ENCODE peak calls at places on chromosomes 6 and 20, in ten cellular contexts. J is CD8-positive, alpha-beta memory T cell; N is sigmoid colon; Q is aorta; F is IMR-90; L is Peyer's patch; Y is CD4-positive, alpha-beta T cell; H is SK-N-SH; U is left lung; I is cardiac muscle cell. O is an unnamed sample.

GRCh38 chr6:41638002-41638800 is at the start of gene MDFI:
- DNase-seq in Q (no peak), Y (no peak), L (no peak), F (no peak), J (no peak), I (peak; percentile 73), U (no peak), N (no peak), H (peak; percentile 87), O (peak; percentile 89)

GRCh38 chr20:61951695-61952533 is 113.8 kb downstream of the TAF4 start:
- DNase-seq in H (no peak), N (peak; percentile 46), L (no peak), Q (no peak), Y (no peak), F (peak; percentile 28), J (no peak), U (peak; percentile 70), I (peak; percentile 12), O (no peak)

GRCh38 chr20:58546312-58546711 is 31.1 kb upstream of the APCDD1L start:
- DNase-seq in J (no peak), L (no peak), I (no peak), U (no peak), N (no peak), Y (no peak), H (no peak), F (no peak), Q (no peak), O (no peak)

GRCh38 chr20:1854246-1854645 is 41.0 kb upstream of the SIRPA start:
- DNase-seq in F (no peak), N (no peak), Y (no peak), U (no peak), Q (no peak), J (no peak), L (no peak), H (no peak), I (no peak), O (no peak)

GRCh38 chr6:33699739-33700138 is 11.8 kb downstream of the UQCC2 start:
- DNase-seq in H (no peak), N (no peak), J (no peak), U (no peak), F (no peak), Q (no peak), I (no peak), L (no peak), Y (no peak), O (no peak)

GRCh38 chr6:135832186-135832585 is 19.3 kb upstream of the PDE7B start:
- DNase-seq in I (no peak), U (no peak), H (no peak), N (no peak), J (no peak), L (no peak), Q (no peak), Y (no peak), F (no peak), O (peak; percentile 75)

GRCh38 chr6:20319520-20320357 is 81.9 kb upstream of the E2F3 start:
- DNase-seq in Q (peak; percentile 77), H (no peak), Y (peak; percentile 69), N (no peak), F (no peak), I (no peak), L (peak; percentile 91), U (peak; percentile 86), J (peak; percentile 62), O (no peak)

GRCh38 chr6:82205793-82206425 is 41.6 kb downstream of the IBTK start:
- DNase-seq in H (peak; percentile 38), Y (no peak), L (no peak), I (peak; percentile 69), N (no peak), Q (no peak), J (no peak), F (peak; percentile 15), U (no peak), O (peak; percentile 62)

GRCh38 chr20:3126527-3126859 is 33.2 kb downstream of the FASTKD5 start:
- DNase-seq in U (no peak), Q (no peak), F (no peak), J (no peak), I (no peak), H (no peak), L (no peak), N (no peak), Y (no peak), O (no peak)

GRCh38 chr20:3119044-3119443 is 34.5 kb upstream of the AVP start:
- DNase-seq in Q (no peak), N (no peak), H (no peak), F (no peak), J (no peak), U (no peak), L (no peak), Y (no peak), I (peak; percentile 29), O (no peak)

GRCh38 chr20:3121955-3122610 is 37.6 kb upstream of the AVP start:
- DNase-seq in L (no peak), J (no peak), F (no peak), I (no peak), U (no peak), N (peak; percentile 30), Q (no peak), Y (no peak), H (no peak), O (no peak)

GRCh38 chr20:3121271-3121911 is 36.9 kb upstream of the AVP start:
- DNase-seq in L (no peak), Y (peak; percentile 23), Q (no peak), J (no peak), F (no peak), U (no peak), H (no peak), N (peak; percentile 40), I (no peak), O (no peak)

DNA sequence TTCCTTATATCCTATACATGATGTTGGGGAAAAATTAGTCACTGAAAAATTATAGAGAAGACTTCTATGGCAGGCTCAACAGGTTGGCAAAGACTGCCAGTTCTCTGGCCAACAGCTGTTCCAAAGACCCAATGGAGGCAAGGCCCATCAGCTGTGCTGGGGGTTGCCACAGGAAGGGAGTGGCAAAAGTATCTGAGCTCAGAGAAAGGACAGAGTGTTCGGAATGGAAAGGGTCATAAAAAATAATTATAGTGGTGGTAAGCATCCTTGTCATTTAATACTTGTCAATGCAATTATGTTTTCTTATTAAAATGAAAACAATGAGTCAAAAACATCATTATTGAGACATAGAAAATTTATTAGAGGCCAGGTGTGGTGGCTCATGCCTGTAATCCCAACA is 36.1 kb downstream of the FASTKD5 start:
- DNase-seq in N (peak; percentile 30), L (no peak), F (no peak), Q (no peak), Y (no peak), J (no peak), H (no peak), I (no peak), U (no peak), O (no peak)
- H3K9me3 ChIP-seq in N (no peaks in the 10 kb centered on the region), L (no peaks in the 10 kb centered on the region), F (no peaks in the 10 kb centered on the region), Q (no peaks in the 10 kb centered on the region), Y (no peaks in the 10 kb centered on the region), J (no peaks in the 10 kb centered on the region), H (no peaks in the 10 kb centered on the region), I (no peaks in the 10 kb centered on the region), U (no peaks in the 10 kb centered on the region), O (peaks cover 7% of the 10 kb centered on the region)

DNA sequence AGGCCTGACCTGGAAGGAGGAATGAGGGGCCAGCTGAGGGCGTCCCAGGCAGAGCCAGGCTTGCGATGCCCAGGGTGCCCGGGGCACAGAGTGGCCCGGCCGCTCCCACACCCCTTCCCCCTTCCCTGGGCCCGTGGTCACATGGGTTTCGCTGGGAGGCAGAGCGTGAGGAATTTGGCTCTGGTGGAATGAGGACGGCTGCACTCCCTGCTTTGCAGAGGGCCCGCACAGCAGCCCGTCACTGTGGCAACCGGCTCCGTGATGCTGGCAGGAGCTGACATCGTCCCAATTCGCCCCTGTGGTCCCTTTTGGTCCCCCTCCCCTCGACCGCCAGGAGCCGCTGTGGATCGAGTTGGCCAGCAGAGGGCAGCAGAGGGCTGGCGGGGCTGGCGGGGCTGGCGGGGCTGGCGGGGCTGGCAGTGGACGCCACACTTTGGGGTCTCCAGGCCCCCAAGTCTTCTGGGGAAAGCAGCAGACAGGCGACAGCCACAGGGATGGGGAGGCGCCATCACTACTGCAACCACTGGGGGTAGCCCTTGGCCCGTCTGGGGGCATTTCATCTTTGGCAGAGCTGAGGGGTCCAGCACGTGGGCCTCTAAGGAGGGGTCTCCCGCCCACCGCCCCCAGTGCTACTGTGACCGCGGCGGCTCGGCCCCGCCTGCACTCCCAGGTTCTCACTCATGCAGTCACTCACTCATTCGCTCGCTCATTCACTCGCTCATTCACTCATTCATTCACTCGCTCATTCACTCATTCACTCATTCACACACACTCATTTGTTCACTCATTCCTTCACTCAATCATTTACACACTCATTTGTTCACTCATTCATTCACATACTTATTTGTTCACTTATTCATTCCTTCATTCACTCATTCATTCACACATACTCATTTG is 49.7 kb upstream of the BHLHE23 start:
- DNase-seq in J (peak; percentile 17), I (peak; percentile 31), H (peak; percentile 89), N (peak; percentile 63), U (peak; percentile 79), L (peak; percentile 46), F (no peak), Y (peak; percentile 27), Q (peak; percentile 52), O (peak; percentile 62)
- H3K27me3 ChIP-seq in J (peaks cover 7% of the 10 kb centered on the region), I (peaks cover 21% of the 10 kb centered on the region), H (peaks cover 9% of the 10 kb centered on the region), N (peaks cover 38% of the 10 kb centered on the region), U (peaks cover 83% of the 10 kb centered on the region), L (no peaks in the 10 kb centered on the region), F (peaks cover 32% of the 10 kb centered on the region), Y (peaks cover 16% of the 10 kb centered on the region), Q (no peaks in the 10 kb centered on the region), O (no peaks in the 10 kb centered on the region)

DNA sequence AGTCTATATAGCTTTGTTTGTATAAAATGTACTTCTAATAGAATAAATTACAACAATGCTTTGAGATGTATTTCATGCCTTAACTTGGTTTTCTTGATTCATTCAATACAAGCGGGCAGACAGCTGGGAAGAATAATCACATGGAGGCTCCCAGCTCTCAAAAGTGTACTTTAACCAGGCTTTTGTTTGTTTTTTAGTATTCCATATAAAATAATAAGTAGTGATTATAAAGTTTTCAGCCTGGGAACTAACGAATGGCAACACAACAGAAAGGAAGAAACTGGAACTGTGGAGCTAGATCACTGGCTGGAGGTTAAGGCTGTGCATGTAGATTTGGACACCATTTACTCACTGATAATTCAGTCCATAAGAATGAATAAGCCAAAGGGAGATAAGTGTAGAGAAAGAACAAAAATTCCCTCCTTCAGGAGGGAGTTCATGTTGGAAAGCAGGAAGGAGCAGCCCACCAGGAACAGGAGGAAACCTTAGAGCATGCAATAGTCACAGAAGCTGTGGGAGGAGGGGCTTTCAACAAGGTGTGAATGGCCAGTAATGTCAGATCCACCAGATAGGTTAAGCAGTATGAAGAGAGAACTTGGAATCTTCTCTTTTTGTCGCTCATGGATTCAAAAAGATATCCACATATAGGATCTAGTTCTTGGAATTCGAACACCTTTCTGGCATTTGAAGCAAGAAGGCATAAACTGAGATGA is 41.2 kb upstream of the SLC35D3 start:
- DNase-seq in Q (no peak), J (no peak), I (no peak), N (no peak), U (no peak), F (no peak), L (no peak), Y (no peak), H (no peak), O (no peak)
- H3K9me3 ChIP-seq in Q (no peaks in the 10 kb centered on the region), J (no peaks in the 10 kb centered on the region), I (no peaks in the 10 kb centered on the region), N (no peaks in the 10 kb centered on the region), U (no peaks in the 10 kb centered on the region), F (no peaks in the 10 kb centered on the region), L (no peaks in the 10 kb centered on the region), Y (no peaks in the 10 kb centered on the region), H (no peaks in the 10 kb centered on the region), O (no peaks in the 10 kb centered on the region)

GRCh38 chr20:39106791-39107190 is 144.6 kb downstream of the DHX35 start:
- DNase-seq in I (no peak), J (no peak), L (no peak), U (no peak), H (no peak), Y (no peak), N (no peak), F (no peak), Q (no peak), O (no peak)

GRCh38 chr20:39107741-39108140 is 145.6 kb downstream of the DHX35 start:
- DNase-seq in U (no peak), N (no peak), I (peak; percentile 5), F (peak; percentile 1), L (no peak), Q (no peak), H (no peak), J (no peak), Y (no peak), O (no peak)

GRCh38 chr20:39103732-39104131 is 141.6 kb downstream of the DHX35 start:
- DNase-seq in N (no peak), U (no peak), L (no peak), H (no peak), J (no peak), Y (no peak), I (peak; percentile 29), Q (no peak), F (no peak), O (no peak)

GRCh38 chr20:39103305-39103704 is 141.2 kb downstream of the DHX35 start:
- DNase-seq in Y (no peak), F (no peak), N (no peak), L (no peak), I (no peak), Q (no peak), H (no peak), J (no peak), U (no peak), O (no peak)

DNA sequence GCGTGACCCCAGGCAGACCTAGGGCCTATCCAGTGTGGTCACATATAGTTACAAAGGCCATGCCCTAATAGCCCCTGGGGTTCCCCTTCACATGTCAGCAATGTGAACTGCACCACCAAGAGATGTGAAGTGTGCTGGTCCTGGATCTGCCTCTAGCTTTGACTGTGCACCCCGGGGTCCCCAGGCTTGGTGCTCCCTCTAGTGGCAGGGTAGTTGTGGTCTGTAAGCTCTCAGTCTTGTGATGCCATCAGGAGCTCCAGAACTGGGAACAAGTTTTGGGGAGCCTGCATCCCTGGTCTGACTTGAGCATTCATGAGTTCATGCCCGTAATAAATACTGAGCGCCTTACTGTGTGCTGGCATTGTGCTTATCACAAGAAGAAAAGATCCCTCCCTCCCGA is 143.4 kb downstream of the DHX35 start:
- DNase-seq in I (no peak), N (no peak), F (no peak), J (no peak), L (no peak), Y (no peak), H (no peak), U (no peak), Q (no peak), O (no peak)
- H3K27me3 ChIP-seq in I (peaks cover 8% of the 10 kb centered on the region), N (peaks cover 10% of the 10 kb centered on the region), F (peaks cover 5% of the 10 kb centered on the region), J (no peaks in the 10 kb centered on the region), L (no peaks in the 10 kb centered on the region), Y (peaks cover 11% of the 10 kb centered on the region), H (peaks cover 3% of the 10 kb centered on the region), U (peaks cover 35% of the 10 kb centered on the region), Q (peaks cover 1% of the 10 kb centered on the region), O (peaks cover 60% of the 10 kb centered on the region)